ENCODE peak calls at places on chromosome 21, in four cellular contexts. R is A549, W is GM12878, U is GM23338. D is an unnamed sample.

GRCh38 chr21:36097427-36098230 is 27.8 kb downstream of the CBR1 start:
- DNase-seq in R (no peak), W (peak), U (no peak), D (peak)

GRCh38 chr21:37266515-37267221 is 466 bp downstream of the VPS26C start:
- DNase-seq in R (peak), W (no peak), U (no peak), D (no peak)

GRCh38 chr21:32190491-32191144 is 88.2 kb downstream of the MIS18A start:
- DNase-seq in R (no peak), W (peak), U (no peak), D (no peak)

GRCh38 chr21:33640697-33641338 is 723 bp downstream of the CRYZL1 start:
- DNase-seq in R (peak), W (no peak), U (peak), D (peak)

GRCh38 chr21:26572026-26572425 is 1.1 kb downstream of the CYYR1 start:
- DNase-seq in R (no peak), W (no peak), U (no peak), D (no peak)

GRCh38 chr21:32886339-32886738 is 114.8 kb upstream of the PAXBP1 start:
- DNase-seq in R (peak), W (no peak), U (no peak), D (no peak)

GRCh38 chr21:46151261-46151988 is 4.0 kb downstream of the FTCD start:
- DNase-seq in R (no peak), W (no peak), U (no peak), D (no peak)

GRCh38 chr21:37153935-37154350 is 80.9 kb downstream of the TTC3 start:
- DNase-seq in R (no peak), W (no peak), U (no peak), D (no peak)

GRCh38 chr21:26572668-26573381 is at the start of gene CYYR1:
- DNase-seq in R (no peak), W (no peak), U (peak), D (no peak)

GRCh38 chr21:22044431-22044830 is 1046.2 kb downstream of the NCAM2 start:
- DNase-seq in R (no peak), W (no peak), U (no peak), D (no peak)

GRCh38 chr21:46307625-46308024 is 16.0 kb downstream of the C21orf58 start:
- DNase-seq in R (no peak), W (no peak), U (no peak), D (no peak)

GRCh38 chr21:31553926-31554325 is 105.6 kb upstream of the SOD1 start:
- DNase-seq in R (no peak), W (no peak), U (no peak), D (no peak)

GRCh38 chr21:35475768-35476167 is 426.7 kb upstream of the RUNX1 start:
- DNase-seq in R (no peak), W (no peak), U (no peak), D (no peak)

GRCh38 chr21:39088831-39089380 is 94.3 kb downstream of the PSMG1 start:
- DNase-seq in R (peak), W (no peak), U (no peak), D (peak)

GRCh38 chr21:45366931-45367401 is 38.0 kb upstream of the COL18A1 start:
- DNase-seq in R (peak), W (no peak), U (no peak), D (peak)

GRCh38 chr21:30986966-30987365 is 51.3 kb downstream of the KRTAP19-8 start:
- DNase-seq in R (no peak), W (no peak), U (no peak), D (no peak)

GRCh38 chr21:28154121-28154520 is 838.6 kb downstream of the LTN1 start:
- DNase-seq in R (no peak), W (no peak), U (no peak), D (no peak)

GRCh38 chr21:34668803-34669148 is at the start of gene CLIC6:
- DNase-seq in R (no peak), W (no peak), U (peak), D (no peak)

GRCh38 chr21:43797415-43797814 is 8.0 kb downstream of the RRP1 start:
- DNase-seq in R (no peak), W (no peak), U (no peak), D (no peak)

GRCh38 chr21:38032402-38032801 is 116.1 kb upstream of the KCNJ6 start:
- DNase-seq in R (no peak), W (no peak), U (no peak), D (no peak)

GRCh38 chr21:31938330-31939301 is 65.8 kb downstream of the HUNK start:
- DNase-seq in R (no peak), W (no peak), U (no peak), D (no peak)

GRCh38 chr21:36708512-36709029 is 9.7 kb downstream of the SIM2 start:
- DNase-seq in R (no peak), W (no peak), U (peak), D (no peak)

GRCh38 chr21:32306021-32306780 is 7.5 kb downstream of the MRAP start:
- DNase-seq in R (peak), W (no peak), U (peak), D (peak)

GRCh38 chr21:33950425-33951079 is 34.9 kb upstream of the ATP5PO start:
- DNase-seq in R (no peak), W (no peak), U (no peak), D (no peak)

GRCh38 chr21:45297869-45298268 is 10.2 kb upstream of the POFUT2 start:
- DNase-seq in R (no peak), W (no peak), U (no peak), D (no peak)

GRCh38 chr21:45993210-45994085 is 11.9 kb downstream of the COL6A1 start:
- DNase-seq in R (no peak), W (no peak), U (no peak), D (no peak)

GRCh38 chr21:26057488-26058170 is 112.9 kb downstream of the APP start:
- DNase-seq in R (no peak), W (no peak), U (no peak), D (no peak)

GRCh38 chr21:30839304-30839703 is 9.7 kb upstream of the KRTAP7-1 start:
- DNase-seq in R (peak), W (no peak), U (peak), D (peak)

GRCh38 chr21:40672602-40673001 is 174.4 kb downstream of the DSCAM start:
- DNase-seq in R (no peak), W (no peak), U (no peak), D (no peak)

GRCh38 chr21:33660406-33660805 is 18.1 kb downstream of the ITSN1 start:
- DNase-seq in R (no peak), W (no peak), U (no peak), D (no peak)

GRCh38 chr21:33099131-33099530 is 29.2 kb downstream of the OLIG1 start:
- DNase-seq in R (no peak), W (no peak), U (no peak), D (no peak)

GRCh38 chr21:25350056-25350455 is 257.2 kb downstream of the MRPL39 start:
- DNase-seq in R (no peak), W (no peak), U (peak), D (no peak)

GRCh38 chr21:36830041-36830440 is 131.1 kb downstream of the SIM2 start:
- DNase-seq in R (no peak), W (no peak), U (no peak), D (no peak)

GRCh38 chr21:43864313-43864805 is 664 bp upstream of the AGPAT3 start:
- DNase-seq in R (peak), W (no peak), U (peak), D (peak)

GRCh38 chr21:38267136-38267535 is 10.3 kb downstream of the KCNJ15 start:
- DNase-seq in R (no peak), W (no peak), U (no peak), D (no peak)

GRCh38 chr21:38341546-38342012 is 84.8 kb downstream of the KCNJ15 start:
- DNase-seq in R (no peak), W (no peak), U (no peak), D (no peak)

DNA sequence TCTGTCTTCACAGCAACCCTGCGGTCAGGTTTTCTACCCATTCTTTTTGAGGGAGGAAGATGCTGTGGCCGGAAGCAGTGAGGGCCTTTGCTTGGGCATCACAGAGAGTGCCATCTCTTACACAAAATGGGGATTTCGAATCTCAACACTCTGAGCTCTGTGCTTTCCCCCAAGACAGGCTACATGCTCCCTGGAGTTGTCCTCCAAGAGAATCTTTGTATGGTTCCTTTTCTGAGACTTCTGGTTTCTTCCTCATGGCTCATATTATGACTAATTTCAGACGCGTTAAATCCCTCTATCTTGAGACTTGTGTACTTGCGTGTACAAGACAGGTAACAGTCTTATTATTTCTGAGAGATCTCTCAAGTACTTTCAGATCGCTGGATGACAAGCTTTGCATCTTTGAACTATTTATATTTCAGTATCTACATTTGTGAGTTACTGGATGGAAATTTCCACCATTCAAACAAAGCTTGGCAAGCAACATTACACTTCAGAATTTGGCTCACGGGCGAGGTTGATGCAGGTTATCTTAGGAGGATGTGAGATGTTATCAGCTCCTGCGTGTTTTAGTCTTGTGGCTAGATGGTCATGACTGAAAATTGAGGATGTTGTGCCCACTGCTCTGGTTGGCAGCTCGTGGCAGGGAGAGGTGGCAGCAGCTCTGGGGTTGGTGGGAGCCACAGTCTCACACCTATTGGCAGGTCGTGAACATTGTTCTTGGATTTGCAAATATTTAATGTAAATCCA is 19.4 kb downstream of the ABCG1 start:
- DNase-seq in R (no peak), W (peak), U (no peak), D (no peak)
- TF ChIP-seq JUNB in R (no peak), W (peak), U (no peak), D (no peak)

DNA sequence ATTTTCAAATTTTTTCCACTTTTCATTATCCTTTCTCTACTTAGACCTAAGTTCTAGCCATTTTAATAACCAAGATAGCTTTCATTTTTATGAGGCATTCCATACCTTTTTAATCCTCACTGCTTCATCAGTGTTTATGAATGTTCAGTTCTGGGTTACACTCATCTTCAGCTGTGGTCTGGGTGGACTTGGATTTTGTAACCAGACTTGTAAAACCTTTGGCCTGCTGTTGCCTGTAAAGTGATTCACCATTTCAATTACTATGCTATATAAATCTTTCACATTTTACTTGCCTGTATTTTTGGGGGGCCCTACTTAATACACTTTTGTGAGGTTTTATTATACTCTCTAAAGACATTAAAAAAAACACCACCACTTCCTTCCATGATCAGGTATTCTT is 46.2 kb downstream of the USP25 start:
- DNase-seq in R (no peak), W (no peak), U (no peak), D (no peak)
- TF ChIP-seq JUNB in R (no peak), W (no peak), U (no peak), D (no peak)

GRCh38 chr21:42389449-42389835 is 6.4 kb downstream of the TMPRSS3 start:
- DNase-seq in R (no peak), W (no peak), U (peak), D (no peak)

GRCh38 chr21:42390193-42390592 is 5.7 kb downstream of the TMPRSS3 start:
- DNase-seq in R (no peak), W (no peak), U (no peak), D (no peak)

GRCh38 chr21:42387843-42388242 is 8.0 kb downstream of the TMPRSS3 start:
- DNase-seq in R (no peak), W (no peak), U (no peak), D (no peak)

GRCh38 chr21:42390696-42391095 is 5.2 kb downstream of the TMPRSS3 start:
- DNase-seq in R (no peak), W (no peak), U (no peak), D (no peak)

GRCh38 chr21:42388740-42389448 is 7.0 kb downstream of the TMPRSS3 start:
- DNase-seq in R (no peak), W (no peak), U (peak), D (no peak)
- TF ChIP-seq JUNB in R (no peak), W (no peak), U (no peak), D (no peak)

GRCh38 chr21:20341431-20341830 is 656.8 kb upstream of the NCAM2 start:
- DNase-seq in R (no peak), W (no peak), U (no peak), D (no peak)
- TF ChIP-seq JUNB in R (no peak), W (no peak), U (no peak), D (no peak)

GRCh38 chr21:41771625-41771945 is 4.7 kb upstream of the RIPK4 start:
- DNase-seq in R (no peak), W (no peak), U (no peak), D (no peak)
- TF ChIP-seq JUNB in R (no peak), W (no peak), U (no peak), D (no peak)